ENCODE peak calls at places on chromosomes 5 and 9, in six cellular contexts. One of them, this sample, is unnamed.

GRCh38 chr5:74631088-74631960 is 9.2 kb downstream of the ENC1 start:
- DNase-seq in astrocyte of the cerebellum: no peak
- DNase-seq in stimulated activated CD4-positive, alpha-beta T cell treated with anti-CD3 and anti-CD28 coated beads, Interleukin-4, amount 100 ng/mL, for 24 hours: peak
- DNase-seq in NCI-H345: no peak
- DNase-seq in ureter: no peak
- DNase-seq in GM20000: peak
- DNase-seq in this sample: peak

GRCh38 chr9:77194423-77194822 is 17.1 kb downstream of the VPS13A start:
- DNase-seq in astrocyte of the cerebellum: no peak
- DNase-seq in stimulated activated CD4-positive, alpha-beta T cell treated with anti-CD3 and anti-CD28 coated beads, Interleukin-4, amount 100 ng/mL, for 24 hours: no peak
- DNase-seq in NCI-H345: no peak
- DNase-seq in ureter: no peak
- DNase-seq in GM20000: no peak
- DNase-seq in this sample: no peak

GRCh38 chr5:79093762-79094161 is 17.8 kb upstream of the BHMT start:
- DNase-seq in astrocyte of the cerebellum: no peak
- DNase-seq in stimulated activated CD4-positive, alpha-beta T cell treated with anti-CD3 and anti-CD28 coated beads, Interleukin-4, amount 100 ng/mL, for 24 hours: no peak
- DNase-seq in NCI-H345: peak
- DNase-seq in ureter: no peak
- DNase-seq in GM20000: no peak
- DNase-seq in this sample: no peak

GRCh38 chr9:87071473-87071872 is 124.2 kb upstream of the GAS1 start:
- DNase-seq in astrocyte of the cerebellum: no peak
- DNase-seq in stimulated activated CD4-positive, alpha-beta T cell treated with anti-CD3 and anti-CD28 coated beads, Interleukin-4, amount 100 ng/mL, for 24 hours: no peak
- DNase-seq in NCI-H345: no peak
- DNase-seq in ureter: no peak
- DNase-seq in GM20000: no peak
- DNase-seq in this sample: no peak

GRCh38 chr5:14168793-14169262 is 25.7 kb downstream of the TRIO start:
- DNase-seq in astrocyte of the cerebellum: no peak
- DNase-seq in stimulated activated CD4-positive, alpha-beta T cell treated with anti-CD3 and anti-CD28 coated beads, Interleukin-4, amount 100 ng/mL, for 24 hours: no peak
- DNase-seq in NCI-H345: no peak
- DNase-seq in ureter: no peak
- DNase-seq in GM20000: no peak
- DNase-seq in this sample: no peak

GRCh38 chr5:155954739-155955445 is 372.1 kb upstream of the SGCD start:
- DNase-seq in astrocyte of the cerebellum: no peak
- DNase-seq in stimulated activated CD4-positive, alpha-beta T cell treated with anti-CD3 and anti-CD28 coated beads, Interleukin-4, amount 100 ng/mL, for 24 hours: no peak
- DNase-seq in NCI-H345: no peak
- DNase-seq in ureter: no peak
- DNase-seq in GM20000: no peak
- DNase-seq in this sample: no peak

GRCh38 chr5:177430146-177430951 is 3.9 kb downstream of the GRK6 start:
- DNase-seq in astrocyte of the cerebellum: no peak
- DNase-seq in stimulated activated CD4-positive, alpha-beta T cell treated with anti-CD3 and anti-CD28 coated beads, Interleukin-4, amount 100 ng/mL, for 24 hours: no peak
- DNase-seq in NCI-H345: no peak
- DNase-seq in ureter: no peak
- DNase-seq in GM20000: peak
- DNase-seq in this sample: no peak

GRCh38 chr5:675876-676698 is 17.1 kb downstream of the TPPP start:
- DNase-seq in astrocyte of the cerebellum: no peak
- DNase-seq in stimulated activated CD4-positive, alpha-beta T cell treated with anti-CD3 and anti-CD28 coated beads, Interleukin-4, amount 100 ng/mL, for 24 hours: no peak
- DNase-seq in NCI-H345: no peak
- DNase-seq in ureter: peak
- DNase-seq in GM20000: no peak
- DNase-seq in this sample: no peak

GRCh38 chr9:109117856-109118801 is 1.6 kb downstream of the TMEM245 start:
- DNase-seq in astrocyte of the cerebellum: no peak
- DNase-seq in stimulated activated CD4-positive, alpha-beta T cell treated with anti-CD3 and anti-CD28 coated beads, Interleukin-4, amount 100 ng/mL, for 24 hours: peak
- DNase-seq in NCI-H345: no peak
- DNase-seq in ureter: no peak
- DNase-seq in GM20000: no peak
- DNase-seq in this sample: peak

GRCh38 chr5:148179234-148179824 is 11.0 kb downstream of the SPINK14 start:
- DNase-seq in astrocyte of the cerebellum: peak
- DNase-seq in stimulated activated CD4-positive, alpha-beta T cell treated with anti-CD3 and anti-CD28 coated beads, Interleukin-4, amount 100 ng/mL, for 24 hours: no peak
- DNase-seq in NCI-H345: peak
- DNase-seq in ureter: no peak
- DNase-seq in GM20000: peak
- DNase-seq in this sample: peak

GRCh38 chr5:172410839-172411238 is 43.5 kb downstream of the SH3PXD2B start:
- DNase-seq in astrocyte of the cerebellum: no peak
- DNase-seq in stimulated activated CD4-positive, alpha-beta T cell treated with anti-CD3 and anti-CD28 coated beads, Interleukin-4, amount 100 ng/mL, for 24 hours: no peak
- DNase-seq in NCI-H345: no peak
- DNase-seq in ureter: no peak
- DNase-seq in GM20000: no peak
- DNase-seq in this sample: no peak

GRCh38 chr5:134524826-134525686 is at the start of gene JADE2:
- DNase-seq in astrocyte of the cerebellum: no peak
- DNase-seq in stimulated activated CD4-positive, alpha-beta T cell treated with anti-CD3 and anti-CD28 coated beads, Interleukin-4, amount 100 ng/mL, for 24 hours: peak
- DNase-seq in NCI-H345: peak
- DNase-seq in ureter: peak
- DNase-seq in GM20000: peak
- DNase-seq in this sample: no peak

GRCh38 chr9:108142504-108143201 is 653.1 kb upstream of the KLF4 start:
- DNase-seq in astrocyte of the cerebellum: peak
- DNase-seq in stimulated activated CD4-positive, alpha-beta T cell treated with anti-CD3 and anti-CD28 coated beads, Interleukin-4, amount 100 ng/mL, for 24 hours: no peak
- DNase-seq in NCI-H345: no peak
- DNase-seq in ureter: peak
- DNase-seq in GM20000: no peak
- DNase-seq in this sample: peak

GRCh38 chr5:34914671-34915138 is 599 bp downstream of the RAD1 start:
- DNase-seq in astrocyte of the cerebellum: no peak
- DNase-seq in stimulated activated CD4-positive, alpha-beta T cell treated with anti-CD3 and anti-CD28 coated beads, Interleukin-4, amount 100 ng/mL, for 24 hours: peak
- DNase-seq in NCI-H345: no peak
- DNase-seq in ureter: no peak
- DNase-seq in GM20000: no peak
- DNase-seq in this sample: no peak

GRCh38 chr9:120571443-120572257 is 8.3 kb downstream of the CDK5RAP2 start:
- DNase-seq in astrocyte of the cerebellum: peak
- DNase-seq in stimulated activated CD4-positive, alpha-beta T cell treated with anti-CD3 and anti-CD28 coated beads, Interleukin-4, amount 100 ng/mL, for 24 hours: no peak
- DNase-seq in NCI-H345: no peak
- DNase-seq in ureter: peak
- DNase-seq in GM20000: no peak
- DNase-seq in this sample: no peak

GRCh38 chr9:133125706-133126696 is 5.0 kb upstream of the RALGDS start:
- DNase-seq in astrocyte of the cerebellum: no peak
- DNase-seq in stimulated activated CD4-positive, alpha-beta T cell treated with anti-CD3 and anti-CD28 coated beads, Interleukin-4, amount 100 ng/mL, for 24 hours: no peak
- DNase-seq in NCI-H345: no peak
- DNase-seq in ureter: no peak
- DNase-seq in GM20000: peak
- DNase-seq in this sample: no peak

GRCh38 chr5:6593148-6594016 is 39.5 kb downstream of the NSUN2 start:
- DNase-seq in astrocyte of the cerebellum: no peak
- DNase-seq in stimulated activated CD4-positive, alpha-beta T cell treated with anti-CD3 and anti-CD28 coated beads, Interleukin-4, amount 100 ng/mL, for 24 hours: no peak
- DNase-seq in NCI-H345: no peak
- DNase-seq in ureter: no peak
- DNase-seq in GM20000: no peak
- DNase-seq in this sample: no peak

GRCh38 chr5:127599321-127599720 is 49.6 kb upstream of the CTXN3 start:
- DNase-seq in astrocyte of the cerebellum: no peak
- DNase-seq in stimulated activated CD4-positive, alpha-beta T cell treated with anti-CD3 and anti-CD28 coated beads, Interleukin-4, amount 100 ng/mL, for 24 hours: no peak
- DNase-seq in NCI-H345: no peak
- DNase-seq in ureter: no peak
- DNase-seq in GM20000: no peak
- DNase-seq in this sample: no peak

GRCh38 chr5:143106175-143106574 is 297.3 kb downstream of the NR3C1 start:
- DNase-seq in astrocyte of the cerebellum: peak
- DNase-seq in stimulated activated CD4-positive, alpha-beta T cell treated with anti-CD3 and anti-CD28 coated beads, Interleukin-4, amount 100 ng/mL, for 24 hours: no peak
- DNase-seq in NCI-H345: peak
- DNase-seq in ureter: no peak
- DNase-seq in GM20000: no peak
- DNase-seq in this sample: no peak

GRCh38 chr5:177357459-177358332 is at the start of gene RGS14:
- DNase-seq in astrocyte of the cerebellum: no peak
- DNase-seq in stimulated activated CD4-positive, alpha-beta T cell treated with anti-CD3 and anti-CD28 coated beads, Interleukin-4, amount 100 ng/mL, for 24 hours: peak
- DNase-seq in NCI-H345: peak
- DNase-seq in ureter: no peak
- DNase-seq in GM20000: peak
- DNase-seq in this sample: no peak

GRCh38 chr5:123937230-123937629 is 425.3 kb downstream of the CSNK1G3 start:
- DNase-seq in astrocyte of the cerebellum: peak
- DNase-seq in stimulated activated CD4-positive, alpha-beta T cell treated with anti-CD3 and anti-CD28 coated beads, Interleukin-4, amount 100 ng/mL, for 24 hours: no peak
- DNase-seq in NCI-H345: no peak
- DNase-seq in ureter: no peak
- DNase-seq in GM20000: no peak
- DNase-seq in this sample: no peak

GRCh38 chr5:156675402-156675801 is 174.7 kb upstream of the PPP1R2B start:
- DNase-seq in astrocyte of the cerebellum: no peak
- DNase-seq in stimulated activated CD4-positive, alpha-beta T cell treated with anti-CD3 and anti-CD28 coated beads, Interleukin-4, amount 100 ng/mL, for 24 hours: no peak
- DNase-seq in NCI-H345: no peak
- DNase-seq in ureter: no peak
- DNase-seq in GM20000: no peak
- DNase-seq in this sample: no peak

GRCh38 chr9:38153152-38153909 is 84.3 kb upstream of the SHB start:
- DNase-seq in astrocyte of the cerebellum: no peak
- DNase-seq in stimulated activated CD4-positive, alpha-beta T cell treated with anti-CD3 and anti-CD28 coated beads, Interleukin-4, amount 100 ng/mL, for 24 hours: no peak
- DNase-seq in NCI-H345: no peak
- DNase-seq in ureter: no peak
- DNase-seq in GM20000: no peak
- DNase-seq in this sample: no peak

GRCh38 chr5:118968925-118969375 is 19.4 kb downstream of the DTWD2 start:
- DNase-seq in astrocyte of the cerebellum: peak
- DNase-seq in stimulated activated CD4-positive, alpha-beta T cell treated with anti-CD3 and anti-CD28 coated beads, Interleukin-4, amount 100 ng/mL, for 24 hours: no peak
- DNase-seq in NCI-H345: no peak
- DNase-seq in ureter: no peak
- DNase-seq in GM20000: no peak
- DNase-seq in this sample: no peak

GRCh38 chr5:53419247-53419646 is 61.2 kb upstream of the FST start:
- DNase-seq in astrocyte of the cerebellum: no peak
- DNase-seq in stimulated activated CD4-positive, alpha-beta T cell treated with anti-CD3 and anti-CD28 coated beads, Interleukin-4, amount 100 ng/mL, for 24 hours: no peak
- DNase-seq in NCI-H345: no peak
- DNase-seq in ureter: no peak
- DNase-seq in GM20000: no peak
- DNase-seq in this sample: peak

GRCh38 chr9:127278372-127278771 is 13.8 kb downstream of the GARNL3 start:
- DNase-seq in astrocyte of the cerebellum: no peak
- DNase-seq in stimulated activated CD4-positive, alpha-beta T cell treated with anti-CD3 and anti-CD28 coated beads, Interleukin-4, amount 100 ng/mL, for 24 hours: no peak
- DNase-seq in NCI-H345: no peak
- DNase-seq in ureter: no peak
- DNase-seq in GM20000: no peak
- DNase-seq in this sample: no peak

GRCh38 chr5:137190441-137190840 is 308.7 kb downstream of the SPOCK1 start:
- DNase-seq in astrocyte of the cerebellum: no peak
- DNase-seq in stimulated activated CD4-positive, alpha-beta T cell treated with anti-CD3 and anti-CD28 coated beads, Interleukin-4, amount 100 ng/mL, for 24 hours: no peak
- DNase-seq in NCI-H345: no peak
- DNase-seq in ureter: no peak
- DNase-seq in GM20000: no peak
- DNase-seq in this sample: no peak

GRCh38 chr9:134913713-134914500 is 3.8 kb downstream of the FCN1 start:
- DNase-seq in astrocyte of the cerebellum: no peak
- DNase-seq in stimulated activated CD4-positive, alpha-beta T cell treated with anti-CD3 and anti-CD28 coated beads, Interleukin-4, amount 100 ng/mL, for 24 hours: no peak
- DNase-seq in NCI-H345: no peak
- DNase-seq in ureter: peak
- DNase-seq in GM20000: no peak
- DNase-seq in this sample: no peak

GRCh38 chr5:112787896-112788295 is 50.2 kb downstream of the APC start:
- DNase-seq in astrocyte of the cerebellum: no peak
- DNase-seq in stimulated activated CD4-positive, alpha-beta T cell treated with anti-CD3 and anti-CD28 coated beads, Interleukin-4, amount 100 ng/mL, for 24 hours: no peak
- DNase-seq in NCI-H345: no peak
- DNase-seq in ureter: no peak
- DNase-seq in GM20000: no peak
- DNase-seq in this sample: no peak

This sample was measured in non-pigmented ciliary epithelial cell.